ENCODE peak calls at places on chromosomes 7 and 10, in six cellular contexts. M is HCT116, P is astrocyte of the spinal cord, W is left lung, R is fibroblast of the aortic adventitia, T is MV-4-11. G is an unnamed sample.

GRCh38 chr7:44959956-44960640 is 18.7 kb downstream of the MYO1G start:
- DNase-seq in R (no peak), T (no peak), W (no peak), M (no peak), P (no peak), G (no peak)

GRCh38 chr7:16849295-16850148 is 32.3 kb downstream of the AGR3 start:
- DNase-seq in R (no peak), T (no peak), M (no peak), P (no peak), W (no peak), G (no peak)

GRCh38 chr7:85673881-85674280 is 487.0 kb upstream of the SEMA3D start:
- DNase-seq in R (no peak), W (no peak), M (no peak), T (no peak), P (no peak), G (no peak)

GRCh38 chr7:158907390-158907789 is 51.0 kb downstream of the DYNC2I1 start:
- DNase-seq in R (no peak), M (no peak), P (no peak), T (no peak), W (no peak), G (no peak)

GRCh38 chr10:28984431-28984830 is 304.4 kb upstream of the LYZL1 start:
- DNase-seq in M (no peak), T (peak), R (peak), P (peak), W (peak), G (no peak)

GRCh38 chr7:29921404-29922010 is 68.1 kb downstream of the SCRN1 start:
- DNase-seq in P (peak), T (peak), M (peak), R (peak), W (no peak), G (peak)

GRCh38 chr10:93565421-93565820 is 1.0 kb upstream of the FFAR4 start:
- DNase-seq in M (no peak), R (no peak), W (peak), P (no peak), T (peak), G (no peak)

GRCh38 chr10:124670849-124671248 is 73.3 kb downstream of the FAM53B start:
- DNase-seq in W (peak), R (no peak), P (no peak), T (peak), M (no peak), G (no peak)

GRCh38 chr10:49164587-49165188 is 23.5 kb downstream of the TMEM273 start:
- DNase-seq in W (no peak), R (peak), T (peak), M (peak), P (peak), G (peak)

GRCh38 chr7:17773289-17773626 is 167.0 kb downstream of the SNX13 start:
- DNase-seq in W (peak), P (peak), T (peak), M (no peak), R (peak), G (no peak)

GRCh38 chr10:85791846-85792532 is 574.6 kb downstream of the GRID1 start:
- DNase-seq in T (no peak), P (peak), W (no peak), M (no peak), R (no peak), G (no peak)

GRCh38 chr10:132987671-132988571 is 45.6 kb upstream of the CFAP46 start:
- DNase-seq in M (no peak), T (peak), P (peak), W (no peak), R (peak), G (no peak)

GRCh38 chr10:86979977-86980448 is 11.7 kb downstream of the ADIRF start:
- DNase-seq in P (no peak), W (no peak), M (no peak), T (no peak), R (peak), G (no peak)

GRCh38 chr7:2819161-2819953 is 24.8 kb downstream of the GNA12 start:
- DNase-seq in W (no peak), P (no peak), T (no peak), M (no peak), R (no peak), G (no peak)

GRCh38 chr7:14834456-14834855 is 68.1 kb downstream of the DGKB start:
- DNase-seq in M (no peak), R (peak), W (no peak), T (no peak), P (peak), G (no peak)

GRCh38 chr10:102412293-102412692 is 6.3 kb downstream of the PSD start:
- DNase-seq in M (no peak), W (no peak), R (no peak), P (no peak), T (no peak), G (no peak)

GRCh38 chr7:73971701-73972341 is 56.2 kb upstream of the ELN start:
- DNase-seq in M (peak), P (no peak), T (no peak), R (no peak), W (no peak), G (no peak)

GRCh38 chr7:26863504-26864308 is 684 bp downstream of the SKAP2 start:
- DNase-seq in W (no peak), T (peak), M (peak), R (peak), P (peak), G (peak)

GRCh38 chr10:21496285-21497176 is 29.0 kb downstream of the SKIDA1 start:
- DNase-seq in T (peak), R (no peak), M (no peak), W (no peak), P (peak), G (no peak)

G was measured in GM12864.